ENCODE peak calls at places on chromosomes 12 and 14, in five cellular contexts. N is cardiac fibroblast, L is WTC11, T is GDM1, R is anterior cingulate cortex. B is an unnamed sample.

GRCh38 chr12:110307372-110307771 is 26.3 kb downstream of the ATP2A2 start:
- DNase-seq in N (no peak), L (no peak), R (no peak), T (no peak), B (no peak)

GRCh38 chr12:124675881-124676688 is 108.7 kb upstream of the NCOR2 start:
- DNase-seq in T (peak), N (peak), L (no peak), R (no peak), B (no peak)

GRCh38 chr12:122495258-122495657 is 5.5 kb downstream of the ZCCHC8 start:
- DNase-seq in L (no peak), T (no peak), R (no peak), N (no peak), B (no peak)

GRCh38 chr12:93990832-93991748 is 157.3 kb upstream of the PLXNC1 start:
- DNase-seq in L (peak), T (no peak), R (peak), N (peak), B (no peak)

GRCh38 chr12:52521581-52522266 is 1.5 kb upstream of the KRT5 start:
- DNase-seq in R (no peak), N (no peak), T (no peak), L (no peak), B (no peak)

GRCh38 chr14:104969741-104970230 is 8.4 kb downstream of the AHNAK2 start:
- DNase-seq in R (no peak), N (no peak), L (no peak), T (no peak), B (no peak)

GRCh38 chr14:55353686-55354467 is 57.8 kb downstream of the ATG14 start:
- DNase-seq in L (no peak), T (no peak), R (no peak), N (no peak), B (no peak)

GRCh38 chr12:131152587-131152986 is 198.9 kb downstream of the ADGRD1 start:
- DNase-seq in N (no peak), R (no peak), T (no peak), L (no peak), B (no peak)

GRCh38 chr12:5124401-5124800 is 80.7 kb downstream of the KCNA5 start:
- DNase-seq in L (no peak), T (no peak), N (no peak), R (no peak), B (no peak)

GRCh38 chr12:80711866-80712265 is 4.4 kb downstream of the MYF6 start:
- DNase-seq in N (no peak), R (no peak), T (no peak), L (no peak), B (no peak)

GRCh38 chr12:92462049-92462448 is 240.7 kb upstream of the PLEKHG7 start:
- DNase-seq in R (no peak), L (no peak), N (peak), T (no peak), B (no peak)

GRCh38 chr12:9273276-9273675 is 65.1 kb upstream of the PZP start:
- DNase-seq in N (peak), L (no peak), T (no peak), R (no peak), B (no peak)

GRCh38 chr12:11477110-11477509 is 81.7 kb upstream of the PRB2 start:
- DNase-seq in T (no peak), L (no peak), R (no peak), N (no peak), B (no peak)

GRCh38 chr14:64971890-64972785 is at the start of gene RAB15:
- DNase-seq in T (peak), L (peak), N (peak), R (no peak), B (no peak)

GRCh38 chr14:22472935-22473854 is 115.8 kb downstream of the DAD1 start:
- DNase-seq in N (peak), R (no peak), L (peak), T (peak), B (no peak)

GRCh38 chr14:63457498-63457897 is 85.7 kb downstream of the PPP2R5E start:
- DNase-seq in T (no peak), L (no peak), R (no peak), N (no peak), B (peak)

GRCh38 chr12:53236443-53237111 is 4.6 kb upstream of the RARG start:
- DNase-seq in N (no peak), R (no peak), L (no peak), T (no peak), B (peak)

GRCh38 chr14:22824711-22825359 is 4.9 kb upstream of the MRPL52 start:
- DNase-seq in L (no peak), N (peak), T (peak), R (no peak), B (no peak)

GRCh38 chr12:1531654-1532366 is 62.6 kb downstream of the FBXL14 start:
- DNase-seq in R (no peak), L (no peak), N (no peak), T (no peak), B (no peak)

GRCh38 chr14:70563869-70564268 is 29.1 kb upstream of the ADAM20 start:
- DNase-seq in R (no peak), L (no peak), N (no peak), T (no peak), B (no peak)

GRCh38 chr12:47817272-47818006 is 2.3 kb downstream of the HDAC7 start:
- DNase-seq in N (peak), T (peak), R (no peak), L (no peak), B (no peak)

B was measured in right lobe of liver.